ENCODE peak calls at places on chromosomes 12 and 14, in seven cellular contexts. M is CD8-positive, alpha-beta T cell; P is EL; Y is mucosa of descending colon; R is nucleus accumbens; C is fibroblast of the aortic adventitia; T is HuH-7. A is an unnamed sample.

GRCh38 chr12:68962855-68963455 is 30.0 kb upstream of the CPM start:
- DNase-seq in M (no peak), P (no peak), Y (no peak), R (no peak), C (peak), T (no peak), A (no peak)

GRCh38 chr12:47343684-47344567 is 264.2 kb upstream of the AMIGO2 start:
- DNase-seq in M (no peak), P (peak), Y (no peak), R (no peak), C (peak), T (no peak), A (no peak)

GRCh38 chr14:84857571-84857970 is 672.4 kb upstream of the FLRT2 start:
- DNase-seq in M (no peak), P (no peak), Y (no peak), R (no peak), C (no peak), T (no peak), A (no peak)

GRCh38 chr12:57735198-57735855 is 3.2 kb downstream of the AGAP2 start:
- DNase-seq in M (no peak), P (no peak), Y (no peak), R (no peak), C (no peak), T (peak), A (peak)

GRCh38 chr14:89378119-89378518 is 38.9 kb downstream of the FOXN3 start:
- DNase-seq in M (no peak), P (peak), Y (no peak), R (no peak), C (peak), T (no peak), A (no peak)

GRCh38 chr14:35929171-35929570 is 103.0 kb downstream of the BRMS1L start:
- DNase-seq in M (no peak), P (no peak), Y (no peak), R (no peak), C (no peak), T (no peak), A (no peak)

GRCh38 chr12:50597200-50598195 is 92.7 kb downstream of the DIP2B start:
- DNase-seq in M (no peak), P (peak), Y (no peak), R (no peak), C (peak), T (no peak), A (no peak)

GRCh38 chr12:5470221-5470620 is 38.3 kb downstream of the NTF3 start:
- DNase-seq in M (no peak), P (no peak), Y (no peak), R (no peak), C (no peak), T (no peak), A (no peak)

GRCh38 chr12:20259786-20260185 is 108.6 kb upstream of the PDE3A start:
- DNase-seq in M (no peak), P (peak), Y (no peak), R (no peak), C (peak), T (no peak), A (no peak)

GRCh38 chr12:131851741-131852550 is 23.8 kb downstream of the MMP17 start:
- DNase-seq in M (no peak), P (no peak), Y (peak), R (no peak), C (no peak), T (no peak), A (no peak)

GRCh38 chr12:11307143-11307542 is 3.1 kb downstream of the PRB4 start:
- DNase-seq in M (no peak), P (no peak), Y (no peak), R (no peak), C (no peak), T (no peak), A (no peak)

GRCh38 chr12:82593901-82594396 is 92.8 kb upstream of the TMTC2 start:
- DNase-seq in M (no peak), P (no peak), Y (no peak), R (no peak), C (no peak), T (no peak), A (no peak)